ENCODE peak calls at places on chromosomes 6 and 20, in six cellular contexts. B, A, S, J, Z and Q are unnamed samples.

GRCh38 chr6:106300944-106301343 is 24.6 kb downstream of the ATG5 start:
- DNase-seq in Z (peak), S (peak), J (peak), A (peak), B (peak), Q (peak)

GRCh38 chr6:6960571-6961251 is 147.1 kb upstream of the RREB1 start:
- DNase-seq in S (no peak), J (no peak), Z (no peak), B (no peak), A (no peak), Q (no peak)

GRCh38 chr6:19753822-19754221 is 83.3 kb upstream of the ID4 start:
- DNase-seq in A (no peak), B (no peak), Z (no peak), S (no peak), J (no peak), Q (no peak)

GRCh38 chr6:161169690-161170089 is 104.2 kb downstream of the AGPAT4 start:
- DNase-seq in Z (no peak), J (peak), A (no peak), B (no peak), S (peak), Q (peak)

GRCh38 chr6:136087986-136088385 is 162.1 kb downstream of the MTFR2 start:
- DNase-seq in Z (no peak), B (no peak), A (no peak), S (peak), J (no peak), Q (no peak)

GRCh38 chr20:36030143-36030542 is 61.8 kb downstream of the CNBD2 start:
- DNase-seq in S (peak), J (no peak), B (no peak), Z (no peak), A (no peak), Q (no peak)

GRCh38 chr6:117907600-117908245 is 659 bp downstream of the SLC35F1 start:
- DNase-seq in J (peak), Z (no peak), B (no peak), S (no peak), A (no peak), Q (no peak)

GRCh38 chr6:3651698-3652229 is 99.7 kb downstream of the PXDC1 start:
- DNase-seq in Z (no peak), S (no peak), B (no peak), A (no peak), J (no peak), Q (no peak)

GRCh38 chr20:9955646-9956045 is 79.1 kb upstream of the ANKEF1 start:
- DNase-seq in B (no peak), S (no peak), A (peak), Z (no peak), J (no peak), Q (no peak)

GRCh38 chr6:3397229-3398164 is 59.4 kb downstream of the SLC22A23 start:
- DNase-seq in S (no peak), B (no peak), Z (no peak), J (no peak), A (no peak), Q (no peak)

GRCh38 chr6:166494757-166495486 is 91.6 kb downstream of the RAMACL start:
- DNase-seq in S (no peak), A (no peak), Z (no peak), B (no peak), J (no peak), Q (no peak)

GRCh38 chr20:19699132-19699971 is 58.7 kb upstream of the RIN2 start:
- DNase-seq in B (no peak), Z (no peak), J (no peak), A (peak), S (peak), Q (no peak)

GRCh38 chr6:117906905-117907599 is at the start of gene SLC35F1:
- DNase-seq in S (peak), J (peak), A (peak), Z (no peak), B (peak), Q (peak)

GRCh38 chr6:33277663-33278391 is 904 bp downstream of the B3GALT4 start:
- DNase-seq in S (no peak), A (peak), Z (no peak), J (peak), B (no peak), Q (peak)

GRCh38 chr20:25372584-25373336 is 17.9 kb downstream of the ABHD12 start:
- DNase-seq in J (no peak), S (peak), A (peak), Z (no peak), B (no peak), Q (no peak)

GRCh38 chr6:132961610-132962009 is 147.2 kb downstream of the RPS12 start:
- DNase-seq in S (no peak), B (peak), Z (no peak), J (no peak), A (no peak), Q (no peak)

GRCh38 chr6:31558631-31559500 is 11.5 kb downstream of the NFKBIL1 start:
- DNase-seq in B (no peak), A (no peak), J (no peak), Z (peak), S (no peak), Q (peak)

GRCh38 chr20:45969712-45970634 is 2.0 kb downstream of the ZNF335 start:
- DNase-seq in Z (no peak), B (peak), S (peak), J (peak), A (peak), Q (peak)

GRCh38 chr20:483791-484644 is 21.7 kb upstream of the TBC1D20 start:
- DNase-seq in A (no peak), J (no peak), S (no peak), B (no peak), Z (no peak), Q (no peak)

GRCh38 chr20:2658414-2659354 is 5.3 kb downstream of the IDH3B start:
- DNase-seq in J (no peak), B (peak), Z (no peak), S (no peak), A (peak), Q (no peak)

GRCh38 chr20:61930776-61931475 is 134.8 kb downstream of the TAF4 start:
- DNase-seq in A (no peak), J (no peak), Z (no peak), B (no peak), S (no peak), Q (no peak)

GRCh38 chr6:45724511-45724910 is 291.1 kb downstream of the CLIC5 start:
- DNase-seq in A (no peak), J (no peak), B (no peak), Z (no peak), S (peak), Q (no peak)

GRCh38 chr6:74343804-74344203 is 647.8 kb downstream of the CD109 start:
- DNase-seq in S (no peak), B (peak), Z (no peak), J (peak), A (peak), Q (no peak)
- TF ChIP-seq SMC3 in S (peak), B (peak), Z (no peak), J (peak), A (peak), Q (no peak)

GRCh38 chr20:5463007-5463686 is 146.4 kb upstream of the PROKR2 start:
- DNase-seq in Z (no peak), J (no peak), B (no peak), S (no peak), A (no peak), Q (no peak)
- TF ChIP-seq SMC3 in Z (no peak), J (no peak), B (no peak), S (no peak), A (no peak), Q (no peak)

GRCh38 chr20:47316776-47317126 is 39.7 kb downstream of the ZMYND8 start:
- DNase-seq in J (no peak), B (no peak), Z (no peak), S (no peak), A (no peak), Q (no peak)

GRCh38 chr20:47318027-47318595 is 38.4 kb downstream of the ZMYND8 start:
- DNase-seq in Z (no peak), J (no peak), S (peak), B (peak), A (peak), Q (peak)

GRCh38 chr20:47317127-47317895 is 39.2 kb downstream of the ZMYND8 start:
- DNase-seq in S (peak), Z (no peak), A (peak), J (no peak), B (peak), Q (peak)

GRCh38 chr20:47314647-47315338 is 41.7 kb downstream of the ZMYND8 start:
- DNase-seq in Z (no peak), B (no peak), A (no peak), J (no peak), S (no peak), Q (no peak)

DNA sequence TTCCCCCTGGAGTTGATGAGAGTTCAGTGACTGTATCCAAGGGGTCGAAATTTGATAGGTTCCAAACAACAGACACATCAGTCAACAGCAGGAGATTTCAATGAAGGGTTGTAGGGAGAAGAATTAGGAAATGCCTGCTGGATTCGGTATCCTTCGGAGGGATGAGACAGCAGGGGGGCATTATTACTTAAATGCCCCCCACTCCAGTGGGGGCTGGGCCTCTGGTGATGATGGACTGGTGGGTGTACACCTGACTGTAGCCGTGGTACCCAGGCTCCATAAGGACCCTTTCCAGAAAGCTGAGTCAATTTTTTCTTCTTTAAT is 41.2 kb downstream of the ZMYND8 start:
- DNase-seq in A (peak), B (no peak), S (peak), Z (no peak), J (no peak), Q (no peak)
- TF ChIP-seq SMC3 in A (no peak), B (no peak), S (no peak), Z (no peak), J (no peak), Q (no peak)

DNA sequence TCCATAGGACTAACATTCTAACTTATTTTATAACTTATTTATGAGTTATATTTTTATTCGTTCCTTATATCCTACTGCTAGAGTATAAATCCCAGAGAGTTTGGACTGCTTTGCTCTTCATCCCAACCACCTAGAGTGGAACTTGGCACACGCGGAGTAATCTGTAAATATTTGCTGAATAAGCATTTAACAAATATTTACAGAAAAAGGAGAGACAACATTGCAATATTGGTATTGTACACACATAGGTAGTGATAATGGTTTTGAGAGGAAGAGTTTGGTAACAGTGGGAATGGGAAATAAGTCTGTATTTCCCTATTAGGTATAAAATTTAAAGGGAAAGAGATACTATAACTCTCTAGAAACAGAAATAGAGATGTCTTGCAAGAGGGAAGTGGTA is 634.8 kb upstream of the CITED2 start:
- DNase-seq in J (no peak), S (no peak), Z (no peak), A (no peak), B (no peak), Q (no peak)
- TF ChIP-seq SMC3 in J (no peak), S (no peak), Z (no peak), A (no peak), B (no peak), Q (no peak)

GRCh38 chr6:21404577-21404976 is 189.0 kb upstream of the SOX4 start:
- DNase-seq in J (no peak), B (no peak), A (no peak), S (no peak), Z (no peak), Q (no peak)

GRCh38 chr6:21413428-21413827 is 180.1 kb upstream of the SOX4 start:
- DNase-seq in Z (no peak), B (no peak), A (no peak), S (no peak), J (no peak), Q (no peak)

GRCh38 chr6:21414065-21414464 is 179.5 kb upstream of the SOX4 start:
- DNase-seq in B (no peak), S (no peak), A (no peak), J (no peak), Z (no peak), Q (no peak)

GRCh38 chr6:21409231-21409630 is 184.3 kb upstream of the SOX4 start:
- DNase-seq in A (no peak), B (no peak), S (no peak), Z (no peak), J (no peak), Q (no peak)
- TF ChIP-seq SMC3 in A (no peak), B (no peak), S (no peak), Z (no peak), J (no peak), Q (no peak)

GRCh38 chr6:28349892-28350737 is at the start of gene ZKSCAN3:
- DNase-seq in J (peak), B (peak), Z (peak), S (peak), A (peak), Q (peak)

GRCh38 chr6:28347119-28347518 is 2.6 kb upstream of the ZKSCAN3 start:
- DNase-seq in J (no peak), Z (no peak), S (no peak), B (no peak), A (no peak), Q (no peak)

GRCh38 chr6:28351087-28351486 is 1.3 kb downstream of the ZKSCAN3 start:
- DNase-seq in B (peak), A (no peak), S (no peak), J (no peak), Z (no peak), Q (peak)

GRCh38 chr6:28351493-28351925 is 1.8 kb downstream of the ZKSCAN3 start:
- DNase-seq in Z (no peak), A (no peak), J (no peak), B (no peak), S (no peak), Q (no peak)

GRCh38 chr6:28349344-28349891 is 329 bp upstream of the ZKSCAN3 start:
- DNase-seq in S (no peak), J (no peak), B (no peak), Z (no peak), A (no peak), Q (no peak)
- TF ChIP-seq SMC3 in S (no peak), J (no peak), B (no peak), Z (no peak), A (no peak), Q (no peak)

DNA sequence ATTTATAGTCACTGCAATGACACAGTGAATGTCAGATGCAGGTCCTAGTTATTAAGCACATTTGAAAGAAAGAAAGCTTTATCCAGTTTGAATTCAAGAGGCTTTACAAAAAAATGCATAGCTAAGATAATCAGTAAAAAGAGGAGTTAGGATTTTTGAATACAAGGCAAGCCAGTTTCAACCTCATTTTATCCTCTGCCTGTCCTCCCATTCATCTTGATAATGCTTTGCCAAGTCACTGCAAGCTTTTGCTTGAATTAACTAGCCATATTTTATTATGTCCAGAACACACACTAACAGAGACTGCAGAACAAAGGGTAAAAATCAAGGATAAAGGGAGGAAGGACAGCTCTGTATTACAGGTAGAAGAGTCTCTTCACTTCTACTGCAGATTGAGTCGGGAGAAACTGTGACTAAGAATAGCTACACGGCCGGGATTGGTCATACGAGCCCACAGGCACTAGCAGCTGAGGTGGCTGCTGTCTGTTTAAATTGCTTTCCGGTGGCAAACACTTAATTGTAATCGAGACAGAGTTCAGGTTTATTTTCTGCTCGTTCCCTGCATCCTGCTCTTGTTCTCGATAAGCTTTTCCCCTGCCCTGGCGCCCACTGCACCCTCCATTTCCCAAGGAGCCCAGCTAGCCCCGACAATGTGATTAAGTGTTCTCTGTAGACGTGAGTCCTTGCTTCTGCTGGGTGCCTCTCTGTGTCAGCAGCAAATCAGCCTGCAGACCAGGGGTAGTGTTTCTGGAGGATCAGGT is 30.5 kb upstream of the AKAP12 start:
- DNase-seq in A (no peak), J (peak), B (peak), Z (no peak), S (peak), Q (no peak)
- TF ChIP-seq SMC3 in A (no peak), J (no peak), B (no peak), Z (no peak), S (no peak), Q (no peak)

DNA sequence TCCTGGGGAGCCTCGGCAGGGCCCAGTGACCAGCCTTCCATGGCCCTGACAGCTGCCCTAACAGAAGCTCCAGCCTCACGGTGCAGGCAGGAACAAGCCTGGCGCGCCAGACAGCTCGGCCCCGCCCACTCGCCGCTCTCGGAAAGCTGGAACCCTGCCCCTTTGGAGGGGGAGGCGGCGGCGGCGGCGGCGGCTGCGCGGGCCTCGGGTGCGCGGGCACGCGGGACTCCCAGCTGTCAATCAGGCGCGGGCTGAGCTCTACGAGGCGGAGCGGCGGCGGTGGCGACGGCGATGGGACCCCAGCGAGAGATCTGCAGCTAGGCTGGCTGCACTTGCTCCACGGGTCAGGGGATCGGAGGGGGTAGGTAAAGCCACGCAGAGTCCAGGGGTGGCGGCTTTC is at the start of gene NRSN1:
- DNase-seq in Z (no peak), J (peak), B (peak), A (no peak), S (no peak), Q (peak)
- TF ChIP-seq SMC3 in Z (no peak), J (no peak), B (no peak), A (no peak), S (no peak), Q (no peak)